ENCODE peak calls at places on chromosomes 3 and 15, in nine cellular contexts. One of them, this sample, is unnamed.

GRCh38 chr3:141482250-141482937 is 4.4 kb upstream of the RASA2 start:
- DNase-seq in AG04450: no peak
- DNase-seq in IMR-90: peak
- DNase-seq in AG10803: peak
- DNase-seq in transverse colon: no peak
- DNase-seq in Panc1: no peak
- DNase-seq in heart right ventricle: no peak
- DNase-seq in A549: peak
- DNase-seq in fibroblast of the aortic adventitia: peak
- DNase-seq in this sample: peak

GRCh38 chr3:125332504-125332903 is 42.6 kb downstream of the ZNF148 start:
- DNase-seq in AG04450: no peak
- DNase-seq in IMR-90: no peak
- DNase-seq in AG10803: no peak
- DNase-seq in transverse colon: no peak
- DNase-seq in Panc1: no peak
- DNase-seq in heart right ventricle: no peak
- DNase-seq in A549: peak
- DNase-seq in fibroblast of the aortic adventitia: no peak
- DNase-seq in this sample: peak

GRCh38 chr3:47961815-47962606 is 54.2 kb downstream of the MAP4 start:
- DNase-seq in AG04450: no peak
- DNase-seq in IMR-90: no peak
- DNase-seq in AG10803: peak
- DNase-seq in transverse colon: no peak
- DNase-seq in Panc1: no peak
- DNase-seq in heart right ventricle: no peak
- DNase-seq in A549: no peak
- DNase-seq in fibroblast of the aortic adventitia: peak
- DNase-seq in this sample: peak

GRCh38 chr3:180961087-180961486 is 28.4 kb downstream of the DNAJC19 start:
- DNase-seq in AG04450: no peak
- DNase-seq in IMR-90: no peak
- DNase-seq in AG10803: no peak
- DNase-seq in transverse colon: no peak
- DNase-seq in Panc1: no peak
- DNase-seq in heart right ventricle: no peak
- DNase-seq in A549: no peak
- DNase-seq in fibroblast of the aortic adventitia: no peak
- DNase-seq in this sample: no peak

GRCh38 chr15:53976844-53977392 is 1.3 kb upstream of the UNC13C start:
- DNase-seq in AG04450: no peak
- DNase-seq in IMR-90: no peak
- DNase-seq in AG10803: no peak
- DNase-seq in transverse colon: no peak
- DNase-seq in Panc1: no peak
- DNase-seq in heart right ventricle: peak
- DNase-seq in A549: peak
- DNase-seq in fibroblast of the aortic adventitia: no peak
- DNase-seq in this sample: no peak

GRCh38 chr15:64681424-64682024 is 93.9 kb downstream of the RBPMS2 start:
- DNase-seq in AG04450: no peak
- DNase-seq in IMR-90: peak
- DNase-seq in AG10803: peak
- DNase-seq in transverse colon: peak
- DNase-seq in Panc1: peak
- DNase-seq in heart right ventricle: no peak
- DNase-seq in A549: peak
- DNase-seq in fibroblast of the aortic adventitia: peak
- DNase-seq in this sample: peak

GRCh38 chr3:192570757-192571156 is 156.6 kb downstream of the FGF12 start:
- DNase-seq in AG04450: no peak
- DNase-seq in IMR-90: no peak
- DNase-seq in AG10803: no peak
- DNase-seq in transverse colon: no peak
- DNase-seq in Panc1: no peak
- DNase-seq in heart right ventricle: no peak
- DNase-seq in A549: no peak
- DNase-seq in fibroblast of the aortic adventitia: peak
- DNase-seq in this sample: peak

GRCh38 chr3:24953060-24953771 is 458.6 kb upstream of the THRB start:
- DNase-seq in AG04450: no peak
- DNase-seq in IMR-90: no peak
- DNase-seq in AG10803: no peak
- DNase-seq in transverse colon: no peak
- DNase-seq in Panc1: no peak
- DNase-seq in heart right ventricle: no peak
- DNase-seq in A549: no peak
- DNase-seq in fibroblast of the aortic adventitia: no peak
- DNase-seq in this sample: no peak

GRCh38 chr3:160053048-160053391 is 64.4 kb downstream of the IL12A start:
- DNase-seq in AG04450: no peak
- DNase-seq in IMR-90: no peak
- DNase-seq in AG10803: no peak
- DNase-seq in transverse colon: no peak
- DNase-seq in Panc1: no peak
- DNase-seq in heart right ventricle: no peak
- DNase-seq in A549: no peak
- DNase-seq in fibroblast of the aortic adventitia: no peak
- DNase-seq in this sample: no peak

GRCh38 chr15:66822106-66822505 is 120.1 kb downstream of the SMAD6 start:
- DNase-seq in AG04450: no peak
- DNase-seq in IMR-90: no peak
- DNase-seq in AG10803: no peak
- DNase-seq in transverse colon: no peak
- DNase-seq in Panc1: no peak
- DNase-seq in heart right ventricle: no peak
- DNase-seq in A549: no peak
- DNase-seq in fibroblast of the aortic adventitia: no peak
- DNase-seq in this sample: no peak

GRCh38 chr3:66397745-66398144 is 103.1 kb downstream of the LRIG1 start:
- DNase-seq in AG04450: no peak
- DNase-seq in IMR-90: peak
- DNase-seq in AG10803: peak
- DNase-seq in transverse colon: peak
- DNase-seq in Panc1: no peak
- DNase-seq in heart right ventricle: no peak
- DNase-seq in A549: no peak
- DNase-seq in fibroblast of the aortic adventitia: peak
- DNase-seq in this sample: peak

GRCh38 chr3:56157693-56158092 is 310.6 kb downstream of the ERC2 start:
- DNase-seq in AG04450: no peak
- DNase-seq in IMR-90: no peak
- DNase-seq in AG10803: peak
- DNase-seq in transverse colon: no peak
- DNase-seq in Panc1: no peak
- DNase-seq in heart right ventricle: no peak
- DNase-seq in A549: no peak
- DNase-seq in fibroblast of the aortic adventitia: peak
- DNase-seq in this sample: peak

GRCh38 chr3:88235102-88235501 is 85.3 kb downstream of the C3orf38 start:
- DNase-seq in AG04450: no peak
- DNase-seq in IMR-90: no peak
- DNase-seq in AG10803: no peak
- DNase-seq in transverse colon: no peak
- DNase-seq in Panc1: no peak
- DNase-seq in heart right ventricle: no peak
- DNase-seq in A549: no peak
- DNase-seq in fibroblast of the aortic adventitia: no peak
- DNase-seq in this sample: peak

GRCh38 chr3:184415229-184415517 is 35.3 kb downstream of the CHRD start:
- DNase-seq in AG04450: no peak
- DNase-seq in IMR-90: no peak
- DNase-seq in AG10803: no peak
- DNase-seq in transverse colon: no peak
- DNase-seq in Panc1: no peak
- DNase-seq in heart right ventricle: no peak
- DNase-seq in A549: no peak
- DNase-seq in fibroblast of the aortic adventitia: no peak
- DNase-seq in this sample: no peak

DNA sequence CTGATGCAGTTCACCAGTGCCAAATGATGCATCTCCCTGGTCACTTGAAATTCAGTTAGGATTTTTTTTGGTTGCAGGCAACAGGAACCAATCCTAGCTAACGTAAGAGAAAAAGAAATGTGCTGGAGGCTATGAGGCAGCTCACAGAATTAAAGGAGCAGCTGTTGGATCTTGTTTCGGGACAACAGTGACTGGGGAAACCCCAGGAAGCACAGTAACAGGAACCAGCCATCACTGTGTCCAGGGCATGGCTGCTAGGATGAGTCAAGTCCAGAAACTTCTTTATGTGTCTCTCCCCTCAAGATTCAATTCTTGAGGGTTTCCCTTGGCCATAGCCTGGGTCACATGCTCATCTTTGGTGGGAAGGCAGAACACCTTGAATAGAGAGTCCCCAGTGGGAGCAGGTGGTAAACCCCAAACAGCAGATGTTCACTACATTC is 39.0 kb downstream of the CHST2 start:
- DNase-seq in AG04450: no peak
- DNase-seq in IMR-90: peak
- DNase-seq in AG10803: peak
- DNase-seq in transverse colon: no peak
- DNase-seq in Panc1: no peak
- DNase-seq in heart right ventricle: no peak
- DNase-seq in A549: no peak
- DNase-seq in fibroblast of the aortic adventitia: peak
- DNase-seq in this sample: peak
- TF ChIP-seq CTCF in AG04450: no peak
- TF ChIP-seq CTCF in IMR-90: no peak
- TF ChIP-seq CTCF in AG10803: no peak
- TF ChIP-seq CTCF in transverse colon: no peak
- TF ChIP-seq CTCF in Panc1: no peak
- TF ChIP-seq CTCF in heart right ventricle: no peak
- TF ChIP-seq CTCF in A549: no peak
- TF ChIP-seq CTCF in fibroblast of the aortic adventitia: no peak
- TF ChIP-seq CTCF in this sample: no peak

DNA sequence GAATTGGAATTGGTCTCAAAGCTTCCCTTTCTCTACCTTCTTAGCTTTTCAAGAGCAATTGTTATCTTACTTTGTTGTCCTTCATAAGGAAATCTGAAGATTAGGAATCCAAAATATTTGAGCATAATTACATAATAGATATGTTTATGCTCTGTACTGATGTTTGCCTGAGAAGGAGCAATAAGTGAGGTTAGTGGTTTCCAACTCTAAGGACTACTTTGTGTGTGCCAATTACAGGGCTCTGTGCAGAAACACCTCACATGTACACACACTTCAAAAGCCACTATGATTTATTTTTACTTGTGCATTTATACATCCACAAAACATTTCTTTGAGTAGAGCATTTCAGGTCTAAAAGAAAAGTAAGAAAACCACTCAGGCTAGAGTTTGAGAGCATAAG is 49.9 kb downstream of the MME start:
- DNase-seq in AG04450: no peak
- DNase-seq in IMR-90: peak
- DNase-seq in AG10803: peak
- DNase-seq in transverse colon: no peak
- DNase-seq in Panc1: no peak
- DNase-seq in heart right ventricle: no peak
- DNase-seq in A549: no peak
- DNase-seq in fibroblast of the aortic adventitia: peak
- DNase-seq in this sample: no peak
- H3K4me3 ChIP-seq in AG04450: no peak
- H3K4me3 ChIP-seq in IMR-90: no peak
- H3K4me3 ChIP-seq in AG10803: no peak
- H3K4me3 ChIP-seq in transverse colon: no peak
- H3K4me3 ChIP-seq in Panc1: no peak
- H3K4me3 ChIP-seq in heart right ventricle: no peak
- H3K4me3 ChIP-seq in A549: no peak
- H3K4me3 ChIP-seq in fibroblast of the aortic adventitia: no peak
- H3K4me3 ChIP-seq in this sample: no peak

GRCh38 chr3:28800203-28800602 is 451.6 kb upstream of the AZI2 start:
- DNase-seq in AG04450: no peak
- DNase-seq in IMR-90: no peak
- DNase-seq in AG10803: no peak
- DNase-seq in transverse colon: no peak
- DNase-seq in Panc1: no peak
- DNase-seq in heart right ventricle: no peak
- DNase-seq in A549: no peak
- DNase-seq in fibroblast of the aortic adventitia: no peak
- DNase-seq in this sample: no peak

DNA sequence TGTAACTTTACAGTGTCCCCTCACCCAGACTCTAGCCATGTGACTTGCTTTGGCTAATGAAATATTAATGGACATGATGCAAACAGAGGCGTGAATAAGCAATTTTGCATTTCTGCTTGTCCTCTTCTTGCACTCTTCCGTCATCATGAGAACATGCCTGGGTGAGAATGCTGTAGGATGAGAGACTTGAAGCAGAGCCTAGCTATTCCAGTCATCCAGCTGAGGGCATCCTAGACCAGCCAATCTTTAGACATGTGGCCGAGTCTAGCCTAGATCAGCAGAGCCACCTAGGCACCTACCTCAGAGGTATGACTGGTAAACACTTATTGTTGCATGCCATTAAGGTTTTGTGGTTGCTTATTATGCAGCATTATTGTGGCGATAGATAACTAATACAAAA is 450.5 kb upstream of the AZI2 start:
- DNase-seq in AG04450: no peak
- DNase-seq in IMR-90: peak
- DNase-seq in AG10803: peak
- DNase-seq in transverse colon: no peak
- DNase-seq in Panc1: no peak
- DNase-seq in heart right ventricle: no peak
- DNase-seq in A549: peak
- DNase-seq in fibroblast of the aortic adventitia: peak
- DNase-seq in this sample: no peak
- TF ChIP-seq CTCF in AG04450: no peak
- TF ChIP-seq CTCF in IMR-90: peak
- TF ChIP-seq CTCF in AG10803: peak
- TF ChIP-seq CTCF in transverse colon: no peak
- TF ChIP-seq CTCF in Panc1: no peak
- TF ChIP-seq CTCF in heart right ventricle: no peak
- TF ChIP-seq CTCF in A549: no peak
- TF ChIP-seq CTCF in fibroblast of the aortic adventitia: no peak
- TF ChIP-seq CTCF in this sample: no peak

GRCh38 chr3:39105687-39106063 is 1.8 kb downstream of the GORASP1 start:
- DNase-seq in AG04450: no peak
- DNase-seq in IMR-90: no peak
- DNase-seq in AG10803: no peak
- DNase-seq in transverse colon: no peak
- DNase-seq in Panc1: no peak
- DNase-seq in heart right ventricle: no peak
- DNase-seq in A549: no peak
- DNase-seq in fibroblast of the aortic adventitia: no peak
- DNase-seq in this sample: no peak
- H3K4me3 ChIP-seq in AG04450: peak
- H3K4me3 ChIP-seq in IMR-90: no peak
- H3K4me3 ChIP-seq in AG10803: peak
- H3K4me3 ChIP-seq in transverse colon: no peak
- H3K4me3 ChIP-seq in Panc1: no peak
- H3K4me3 ChIP-seq in heart right ventricle: peak
- H3K4me3 ChIP-seq in A549: no peak
- H3K4me3 ChIP-seq in fibroblast of the aortic adventitia: peak
- H3K4me3 ChIP-seq in this sample: peak

DNA sequence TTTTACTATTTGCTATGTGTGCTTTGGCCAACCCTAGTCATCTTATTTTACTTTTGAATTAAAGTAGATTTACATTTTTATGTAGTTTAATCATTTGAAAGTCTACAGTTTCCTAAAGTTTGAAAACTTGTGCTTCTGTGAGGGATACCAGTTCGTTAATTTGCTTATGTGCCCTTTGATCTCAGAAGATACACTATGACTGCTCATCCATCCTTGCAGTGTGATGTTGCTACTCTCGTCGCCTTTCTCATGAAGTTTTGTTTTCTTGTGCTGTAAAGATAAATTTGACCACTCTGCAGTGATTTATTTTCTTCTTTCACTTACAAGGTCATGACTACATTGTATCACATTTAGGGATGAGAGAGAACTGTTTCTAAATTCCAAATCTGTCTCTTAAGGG is 16.3 kb downstream of the SNRPN start:
- DNase-seq in AG04450: no peak
- DNase-seq in IMR-90: no peak
- DNase-seq in AG10803: no peak
- DNase-seq in transverse colon: no peak
- DNase-seq in Panc1: no peak
- DNase-seq in heart right ventricle: no peak
- DNase-seq in A549: no peak
- DNase-seq in fibroblast of the aortic adventitia: no peak
- DNase-seq in this sample: no peak
- TF ChIP-seq CTCF in AG04450: no peak
- TF ChIP-seq CTCF in IMR-90: no peak
- TF ChIP-seq CTCF in AG10803: no peak
- TF ChIP-seq CTCF in transverse colon: no peak
- TF ChIP-seq CTCF in Panc1: no peak
- TF ChIP-seq CTCF in heart right ventricle: no peak
- TF ChIP-seq CTCF in A549: no peak
- TF ChIP-seq CTCF in fibroblast of the aortic adventitia: no peak
- TF ChIP-seq CTCF in this sample: no peak